ENCODE peak calls at places on chromosomes 3 and 15, in four cellular contexts. B, U, R and D are unnamed samples.

GRCh38 chr3:53902711-53903110 is 11.1 kb upstream of the SELENOK start:
- DNase-seq in B (no peak), U (no peak), R (no peak), D (no peak)

GRCh38 chr3:51024765-51025681 is 350.3 kb downstream of the DOCK3 start:
- DNase-seq in B (peak), U (no peak), R (no peak), D (no peak)

GRCh38 chr3:32399030-32399620 is 7.5 kb downstream of the CMTM7 start:
- DNase-seq in B (peak), U (peak), R (no peak), D (no peak)

GRCh38 chr3:15347104-15347736 is 14.8 kb upstream of the SH3BP5 start:
- DNase-seq in B (no peak), U (no peak), R (no peak), D (no peak)

GRCh38 chr3:5217824-5218595 is 30.5 kb downstream of the EDEM1 start:
- DNase-seq in B (no peak), U (no peak), R (no peak), D (no peak)

GRCh38 chr3:185282696-185283373 is 29.0 kb upstream of the EHHADH start:
- DNase-seq in B (no peak), U (peak), R (peak), D (peak)

GRCh38 chr3:126848991-126849390 is 133.9 kb upstream of the PLXNA1 start:
- DNase-seq in B (no peak), U (no peak), R (no peak), D (no peak)

GRCh38 chr15:37109151-37109912 is 9.0 kb upstream of the MEIS2 start:
- DNase-seq in B (no peak), U (no peak), R (no peak), D (peak)

GRCh38 chr3:108662141-108662738 is 72.7 kb downstream of the DZIP3 start:
- DNase-seq in B (peak), U (peak), R (peak), D (no peak)

GRCh38 chr3:161644871-161645636 is 148.4 kb downstream of the OTOL1 start:
- DNase-seq in B (no peak), U (no peak), R (no peak), D (no peak)

GRCh38 chr15:78949461-78949860 is 4.6 kb upstream of the CTSH start:
- DNase-seq in B (no peak), U (no peak), R (no peak), D (no peak)

GRCh38 chr3:183455064-183455463 is 26.6 kb upstream of the MCF2L2 start:
- DNase-seq in B (no peak), U (peak), R (no peak), D (no peak)

GRCh38 chr15:48645558-48646330 is at the start of gene FBN1:
- DNase-seq in B (no peak), U (peak), R (peak), D (peak)

GRCh38 chr3:149810846-149811245 is 2.2 kb upstream of the RNF13 start:
- DNase-seq in B (no peak), U (no peak), R (no peak), D (no peak)

GRCh38 chr3:94175677-94176076 is 112.8 kb downstream of the NSUN3 start:
- DNase-seq in B (no peak), U (no peak), R (no peak), D (no peak)

GRCh38 chr3:187531831-187532230 is 138.4 kb downstream of the SST start:
- DNase-seq in B (no peak), U (no peak), R (no peak), D (no peak)

GRCh38 chr3:52248816-52249547 is 3.4 kb downstream of the PPM1M start:
- DNase-seq in B (peak), U (no peak), R (no peak), D (no peak)

GRCh38 chr15:80170596-80170995 is 17.8 kb downstream of the FAH start:
- DNase-seq in B (no peak), U (no peak), R (no peak), D (no peak)

GRCh38 chr3:193869221-193870201 is 266.4 kb upstream of the HES1 start:
- DNase-seq in B (no peak), U (no peak), R (no peak), D (peak)

GRCh38 chr3:177679568-177680441 is 482.5 kb upstream of the TBL1XR1 start:
- DNase-seq in B (peak), U (no peak), R (no peak), D (no peak)

GRCh38 chr3:27960133-27960532 is 238.0 kb upstream of the EOMES start:
- DNase-seq in B (no peak), U (no peak), R (no peak), D (no peak)

GRCh38 chr15:86203462-86203861 is 123.8 kb downstream of the AGBL1 start:
- DNase-seq in B (no peak), U (no peak), R (no peak), D (no peak)

GRCh38 chr3:139677341-139678155 is at the start of gene NMNAT3:
- DNase-seq in B (peak), U (peak), R (no peak), D (peak)

GRCh38 chr3:101890716-101891115 is 41.4 kb downstream of the NFKBIZ start:
- DNase-seq in B (no peak), U (no peak), R (no peak), D (no peak)

GRCh38 chr3:193805448-193805847 is 212.4 kb downstream of the OPA1 start:
- DNase-seq in B (peak), U (peak), R (no peak), D (no peak)

GRCh38 chr3:156727519-156728205 is 53.3 kb downstream of the TIPARP start:
- DNase-seq in B (no peak), U (no peak), R (no peak), D (no peak)

GRCh38 chr3:66817946-66818557 is 180.1 kb upstream of the KBTBD8 start:
- DNase-seq in B (no peak), U (no peak), R (no peak), D (no peak)

GRCh38 chr15:34318277-34319079 is 19.1 kb downstream of the SLC12A6 start:
- DNase-seq in B (peak), U (peak), R (no peak), D (peak)

GRCh38 chr15:40953713-40954074 is 423 bp downstream of the CHAC1 start:
- DNase-seq in B (no peak), U (no peak), R (no peak), D (no peak)

GRCh38 chr15:89367485-89368451 is 33.1 kb upstream of the POLG start:
- DNase-seq in B (peak), U (no peak), R (no peak), D (peak)

GRCh38 chr3:143970773-143971366 is 753 bp upstream of the DIPK2A start:
- DNase-seq in B (peak), U (no peak), R (no peak), D (peak)

GRCh38 chr3:127213381-127213918 is 20.5 kb downstream of the PRR23E start:
- DNase-seq in B (no peak), U (no peak), R (no peak), D (no peak)

GRCh38 chr15:41774062-41774872 is at the start of gene MAPKBP1:
- DNase-seq in B (peak), U (peak), R (peak), D (peak)

GRCh38 chr3:28951773-28952556 is 328.9 kb upstream of the RBMS3 start:
- DNase-seq in B (no peak), U (no peak), R (no peak), D (no peak)

GRCh38 chr3:62888180-62888579 is 13.0 kb upstream of the CADPS start:
- DNase-seq in B (no peak), U (no peak), R (no peak), D (peak)

GRCh38 chr15:81809543-81809942 is 236.3 kb downstream of the MEX3B start:
- DNase-seq in B (peak), U (peak), R (no peak), D (peak)

GRCh38 chr3:99862208-99862607 is 44.5 kb downstream of the CMSS1 start:
- DNase-seq in B (no peak), U (no peak), R (no peak), D (no peak)

GRCh38 chr15:70410371-70410975 is 312.8 kb upstream of the TLE3 start:
- DNase-seq in B (no peak), U (no peak), R (no peak), D (no peak)

GRCh38 chr15:70412717-70413266 is 315.1 kb upstream of the TLE3 start:
- DNase-seq in B (no peak), U (no peak), R (no peak), D (no peak)

GRCh38 chr15:70407955-70408354 is 310.2 kb upstream of the TLE3 start:
- DNase-seq in B (no peak), U (no peak), R (no peak), D (no peak)

GRCh38 chr15:70409388-70409787 is 311.7 kb upstream of the TLE3 start:
- DNase-seq in B (no peak), U (no peak), R (no peak), D (no peak)

DNA sequence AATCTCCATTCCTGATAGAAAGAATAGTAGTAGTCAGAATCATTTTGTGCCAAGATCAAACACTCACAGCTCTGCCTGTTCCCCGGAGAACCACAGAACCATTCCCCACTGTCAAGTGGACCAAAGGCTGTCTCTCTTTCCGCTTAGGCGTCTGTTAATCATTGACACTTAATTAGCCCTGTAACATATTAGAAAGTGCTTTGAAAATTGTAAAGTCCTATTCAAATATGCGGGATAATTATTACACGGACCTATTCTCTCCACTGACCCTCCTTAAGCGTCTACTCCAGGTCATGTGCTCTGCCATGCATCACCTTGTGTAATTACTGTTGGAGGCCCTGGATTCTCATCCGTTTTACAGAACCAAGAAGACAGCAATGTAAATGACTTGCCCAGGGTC is 313.7 kb upstream of the TLE3 start:
- DNase-seq in B (no peak), U (no peak), R (no peak), D (no peak)
- TF ChIP-seq SP1 in B (no peak), U (no peak), R (no peak), D (no peak)

GRCh38 chr3:195066441-195066841 is 204.5 kb downstream of the XXYLT1 start:
- DNase-seq in B (no peak), U (no peak), R (no peak), D (no peak)
- TF ChIP-seq CREM in B (no peak), U (no peak), R (no peak), D (no peak)

GRCh38 chr15:52438047-52438446 is 90.6 kb downstream of the MYO5A start:
- DNase-seq in B (peak), U (peak), R (peak), D (no peak)
- TF ChIP-seq SP1 in B (no peak), U (no peak), R (no peak), D (no peak)

GRCh38 chr3:72414481-72415016 is 433.7 kb downstream of the SHQ1 start:
- DNase-seq in B (no peak), U (no peak), R (no peak), D (no peak)

GRCh38 chr3:72411102-72411501 is 437.1 kb downstream of the SHQ1 start:
- DNase-seq in B (no peak), U (no peak), R (no peak), D (no peak)

GRCh38 chr3:72412557-72412956 is 435.7 kb downstream of the SHQ1 start:
- DNase-seq in B (no peak), U (no peak), R (no peak), D (no peak)

GRCh38 chr3:72411843-72412242 is 436.4 kb downstream of the SHQ1 start:
- DNase-seq in B (no peak), U (no peak), R (no peak), D (no peak)

GRCh38 chr3:72413228-72413627 is 435.0 kb downstream of the SHQ1 start:
- DNase-seq in B (peak), U (peak), R (no peak), D (no peak)
- TF ChIP-seq CREM in B (no peak), U (no peak), R (no peak), D (no peak)

GRCh38 chr15:68781209-68781608 is 39.5 kb downstream of the ANP32A start:
- DNase-seq in B (no peak), U (no peak), R (no peak), D (no peak)

GRCh38 chr15:68781766-68782588 is 38.7 kb downstream of the ANP32A start:
- DNase-seq in B (no peak), U (no peak), R (no peak), D (no peak)

GRCh38 chr15:68784206-68784605 is 36.5 kb downstream of the ANP32A start:
- DNase-seq in B (no peak), U (no peak), R (no peak), D (no peak)

GRCh38 chr15:68782589-68783161 is 38.0 kb downstream of the ANP32A start:
- DNase-seq in B (no peak), U (no peak), R (no peak), D (no peak)

DNA sequence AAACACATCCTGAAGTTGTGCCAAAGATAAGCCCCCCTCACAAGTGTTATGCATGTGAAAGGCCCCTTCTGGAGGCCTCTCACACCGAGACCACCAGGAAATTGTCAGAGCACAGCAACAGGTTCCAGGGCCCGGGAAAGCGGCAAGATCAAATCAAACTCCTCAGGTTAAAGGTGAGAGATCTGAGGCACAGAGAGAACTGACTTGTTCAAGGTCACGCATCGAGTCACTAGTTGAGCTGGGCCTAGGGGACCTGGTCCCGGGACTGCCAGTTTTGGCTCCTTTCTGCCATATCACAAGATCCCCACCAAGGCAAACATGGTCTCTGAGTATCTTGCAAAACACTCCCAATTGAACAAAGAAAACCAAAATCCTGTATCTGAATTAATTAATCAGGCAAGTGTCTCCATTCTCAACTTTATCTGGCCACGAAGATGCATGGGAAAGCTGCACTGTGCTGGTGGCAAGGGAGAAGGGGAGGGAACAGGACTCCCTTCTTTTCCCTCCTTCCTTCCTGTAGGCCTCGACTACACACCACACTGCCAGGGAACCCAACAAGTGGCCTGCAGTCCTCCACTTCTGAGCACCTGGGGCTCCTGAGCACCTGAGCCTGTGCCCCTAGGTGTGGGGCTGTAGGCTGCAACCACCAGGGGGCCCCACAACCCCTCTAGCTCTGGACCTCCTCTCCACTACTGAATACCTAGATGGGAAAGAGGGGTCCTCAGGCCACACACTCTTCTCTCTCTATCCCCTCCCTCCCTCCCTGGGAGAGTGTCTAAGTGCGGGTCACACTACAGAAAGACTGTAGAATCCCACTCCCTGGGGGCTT is 37.3 kb downstream of the ANP32A start:
- DNase-seq in B (peak), U (peak), R (no peak), D (peak)
- TF ChIP-seq SP1 in B (no peak), U (no peak), R (no peak), D (no peak)